ENCODE peak calls at places on chromosomes 1 and 21, in four cellular contexts. One of them, this sample, is unnamed.

GRCh38 chr1:107153033-107153432 is 12.2 kb downstream of the NTNG1 start:
- DNase-seq in Calu3: peak
- DNase-seq in thoracic aorta: no peak
- DNase-seq in activated naive CD4-positive, alpha-beta T cell: no peak
- DNase-seq in this sample: no peak

GRCh38 chr1:41333146-41333784 is 28.0 kb upstream of the FOXO6 start:
- DNase-seq in activated naive CD4-positive, alpha-beta T cell: no peak
- DNase-seq in thoracic aorta: no peak
- DNase-seq in Calu3: no peak
- DNase-seq in this sample: no peak

GRCh38 chr1:6827081-6827480 is 41.8 kb downstream of the CAMTA1 start:
- DNase-seq in activated naive CD4-positive, alpha-beta T cell: no peak
- DNase-seq in Calu3: no peak
- DNase-seq in thoracic aorta: no peak
- DNase-seq in this sample: no peak

GRCh38 chr1:109849670-109850069 is 61.0 kb upstream of the CSF1 start:
- DNase-seq in Calu3: no peak
- DNase-seq in thoracic aorta: no peak
- DNase-seq in activated naive CD4-positive, alpha-beta T cell: no peak
- DNase-seq in this sample: no peak

GRCh38 chr1:87508247-87508646 is 179.6 kb downstream of the LMO4 start:
- DNase-seq in activated naive CD4-positive, alpha-beta T cell: no peak
- DNase-seq in thoracic aorta: no peak
- DNase-seq in Calu3: no peak
- DNase-seq in this sample: no peak

GRCh38 chr1:22681564-22682276 is 28.7 kb downstream of the C1QB start:
- DNase-seq in thoracic aorta: no peak
- DNase-seq in activated naive CD4-positive, alpha-beta T cell: no peak
- DNase-seq in Calu3: no peak
- DNase-seq in this sample: no peak

GRCh38 chr1:156556354-156556753 is 16.0 kb downstream of the IQGAP3 start:
- DNase-seq in activated naive CD4-positive, alpha-beta T cell: no peak
- DNase-seq in thoracic aorta: no peak
- DNase-seq in Calu3: no peak
- DNase-seq in this sample: no peak

GRCh38 chr1:43388613-43389012 is 987 bp downstream of the MED8 start:
- DNase-seq in Calu3: no peak
- DNase-seq in activated naive CD4-positive, alpha-beta T cell: no peak
- DNase-seq in thoracic aorta: no peak
- DNase-seq in this sample: no peak

GRCh38 chr1:170927955-170928850 is 7.1 kb upstream of the MROH9 start:
- DNase-seq in thoracic aorta: no peak
- DNase-seq in activated naive CD4-positive, alpha-beta T cell: no peak
- DNase-seq in Calu3: no peak
- DNase-seq in this sample: no peak

GRCh38 chr1:42006836-42007235 is 88.1 kb upstream of the HIVEP3 start:
- DNase-seq in thoracic aorta: no peak
- DNase-seq in activated naive CD4-positive, alpha-beta T cell: no peak
- DNase-seq in Calu3: no peak
- DNase-seq in this sample: no peak

GRCh38 chr21:45329261-45330074 is 41.8 kb upstream of the POFUT2 start:
- DNase-seq in Calu3: peak
- DNase-seq in activated naive CD4-positive, alpha-beta T cell: no peak
- DNase-seq in thoracic aorta: no peak
- DNase-seq in this sample: no peak

GRCh38 chr1:86155061-86155806 is 1.3 kb downstream of the COL24A1 start:
- DNase-seq in activated naive CD4-positive, alpha-beta T cell: no peak
- DNase-seq in thoracic aorta: no peak
- DNase-seq in Calu3: no peak
- DNase-seq in this sample: no peak

GRCh38 chr1:178633068-178633467 is 92.0 kb upstream of the RALGPS2 start:
- DNase-seq in thoracic aorta: no peak
- DNase-seq in activated naive CD4-positive, alpha-beta T cell: no peak
- DNase-seq in Calu3: no peak
- DNase-seq in this sample: no peak

GRCh38 chr1:17916702-17917101 is 161.6 kb downstream of the ACTL8 start:
- DNase-seq in thoracic aorta: no peak
- DNase-seq in Calu3: no peak
- DNase-seq in activated naive CD4-positive, alpha-beta T cell: no peak
- DNase-seq in this sample: no peak

GRCh38 chr1:247294282-247294681 is 37.4 kb downstream of the ZNF496 start:
- DNase-seq in activated naive CD4-positive, alpha-beta T cell: no peak
- DNase-seq in Calu3: no peak
- DNase-seq in thoracic aorta: no peak
- DNase-seq in this sample: no peak

GRCh38 chr21:38165466-38166213 is 91.2 kb upstream of the KCNJ15 start:
- DNase-seq in activated naive CD4-positive, alpha-beta T cell: no peak
- DNase-seq in Calu3: no peak
- DNase-seq in thoracic aorta: no peak
- DNase-seq in this sample: no peak

GRCh38 chr1:172826096-172826741 is 167.3 kb downstream of the FASLG start:
- DNase-seq in activated naive CD4-positive, alpha-beta T cell: no peak
- DNase-seq in thoracic aorta: no peak
- DNase-seq in Calu3: peak
- DNase-seq in this sample: peak

GRCh38 chr21:35511298-35512162 is 462.4 kb upstream of the RUNX1 start:
- DNase-seq in activated naive CD4-positive, alpha-beta T cell: no peak
- DNase-seq in Calu3: peak
- DNase-seq in thoracic aorta: no peak
- DNase-seq in this sample: no peak

GRCh38 chr1:17791055-17791390 is 35.9 kb downstream of the ACTL8 start:
- DNase-seq in thoracic aorta: no peak
- DNase-seq in Calu3: no peak
- DNase-seq in activated naive CD4-positive, alpha-beta T cell: no peak
- DNase-seq in this sample: no peak

GRCh38 chr1:10693497-10694273 is 102.8 kb downstream of the CASZ1 start:
- DNase-seq in thoracic aorta: no peak
- DNase-seq in activated naive CD4-positive, alpha-beta T cell: no peak
- DNase-seq in Calu3: peak
- DNase-seq in this sample: no peak

This sample was measured in GOT3.